ENCODE peak calls at places on chromosomes 12 and 14, in five cellular contexts. E, P, J, Y and D are unnamed samples.

GRCh38 chr12:118397693-118398440 is 21.5 kb downstream of the SUDS3 start:
- DNase-seq in E (no peak), P (no peak), J (no peak), Y (peak; percentile 62), D (no peak)

GRCh38 chr12:1398673-1399072 is 195.7 kb downstream of the FBXL14 start:
- DNase-seq in E (no peak), P (no peak), J (no peak), Y (no peak), D (no peak)

GRCh38 chr14:54772451-54772881 is 130.2 kb downstream of the GCH1 start:
- DNase-seq in E (no peak), P (peak; percentile 74), J (no peak), Y (no peak), D (no peak)

GRCh38 chr14:60922050-60922449 is 58.8 kb downstream of the TRMT5 start:
- DNase-seq in E (no peak), P (peak; percentile 68), J (no peak), Y (no peak), D (no peak)

GRCh38 chr12:47931187-47931586 is 26.4 kb upstream of the VDR start:
- DNase-seq in E (no peak), P (no peak), J (no peak), Y (no peak), D (no peak)

GRCh38 chr14:31205681-31206535 is 1.7 kb downstream of the HECTD1 start:
- DNase-seq in E (no peak), P (peak; percentile 75), J (no peak), Y (no peak), D (no peak)

GRCh38 chr12:118064608-118065007 is 3.6 kb upstream of the WSB2 start:
- DNase-seq in E (no peak), P (no peak), J (no peak), Y (no peak), D (no peak)

GRCh38 chr14:61489932-61490331 is 168.6 kb downstream of the PRKCH start:
- DNase-seq in E (peak; percentile 46), P (peak; percentile 41), J (peak; percentile 56), Y (peak; percentile 35), D (peak; percentile 66)

GRCh38 chr12:99521664-99522063 is 125.9 kb upstream of the GARIN6 start:
- DNase-seq in E (no peak), P (no peak), J (no peak), Y (no peak), D (peak; percentile 56)
- H3K4me1 ChIP-seq in E (no peaks in the 10 kb centered on the region), P (no peaks in the 10 kb centered on the region), J (no peaks in the 10 kb centered on the region), Y (no peaks in the 10 kb centered on the region), D (no peaks in the 10 kb centered on the region)

GRCh38 chr12:14239350-14239934 is 126.0 kb upstream of the ATF7IP start:
- DNase-seq in E (no peak), P (peak; percentile 60), J (peak; percentile 22), Y (peak; percentile 36), D (peak; percentile 67)
- TF ChIP-seq CTCF in E (no peak), P (peak; percentile 1), J (no peak), Y (peak; percentile 9), D (peak; percentile 18)

DNA sequence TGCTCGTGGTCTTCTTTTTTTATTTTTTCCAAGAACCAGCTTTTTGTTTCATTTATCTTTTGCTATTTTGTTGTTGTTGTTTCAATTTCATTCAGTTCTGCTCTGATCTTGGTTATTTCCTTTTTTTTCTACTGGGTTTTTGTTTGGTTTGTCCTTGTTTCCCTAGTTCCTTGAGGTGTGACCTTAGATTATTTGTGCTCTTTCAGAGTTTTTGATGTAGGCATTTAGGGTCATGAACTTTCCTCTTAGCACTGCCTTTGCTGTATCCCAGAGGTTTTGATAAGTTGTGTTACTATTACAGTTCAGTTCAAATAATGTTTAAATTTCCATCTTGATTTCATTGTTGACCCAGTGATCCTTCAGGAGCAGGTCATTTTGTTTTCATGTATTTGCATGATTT is 3.3 kb upstream of the SERPINA11 start:
- DNase-seq in E (no peak), P (no peak), J (no peak), Y (no peak), D (no peak)
- H3K9me3 ChIP-seq in E (peaks cover 37% of the 10 kb centered on the region), P (no peaks in the 10 kb centered on the region), J (peaks cover 7% of the 10 kb centered on the region), Y (no peaks in the 10 kb centered on the region), D (no peaks in the 10 kb centered on the region)

GRCh38 chr12:11667159-11667558 is 17.7 kb downstream of the ETV6 start:
- DNase-seq in E (no peak), P (no peak), J (no peak), Y (no peak), D (no peak)
- H3K4me1 ChIP-seq in E (peaks cover 90% of the 10 kb centered on the region), P (no peaks in the 10 kb centered on the region), J (peaks cover 63% of the 10 kb centered on the region), Y (peaks cover 13% of the 10 kb centered on the region), D (no peaks in the 10 kb centered on the region)

GRCh38 chr12:33876618-33877017 is 145.7 kb upstream of the ALG10 start:
- DNase-seq in E (no peak), P (no peak), J (no peak), Y (no peak), D (no peak)
- TF ChIP-seq CTCF in E (no peak), P (no peak), J (no peak), Y (no peak), D (peak; percentile 6)

GRCh38 chr12:38153737-38154061 is 162.9 kb upstream of the ALG10B start:
- DNase-seq in E (no peak), P (no peak), J (no peak), Y (no peak), D (no peak)

GRCh38 chr12:38155020-38155395 is 161.6 kb upstream of the ALG10B start:
- DNase-seq in E (no peak), P (no peak), J (no peak), Y (no peak), D (no peak)

GRCh38 chr12:38151991-38152700 is 164.4 kb upstream of the ALG10B start:
- DNase-seq in E (no peak), P (no peak), J (no peak), Y (no peak), D (no peak)

GRCh38 chr12:38154096-38155019 is 162.2 kb upstream of the ALG10B start:
- DNase-seq in E (no peak), P (no peak), J (no peak), Y (no peak), D (no peak)

DNA sequence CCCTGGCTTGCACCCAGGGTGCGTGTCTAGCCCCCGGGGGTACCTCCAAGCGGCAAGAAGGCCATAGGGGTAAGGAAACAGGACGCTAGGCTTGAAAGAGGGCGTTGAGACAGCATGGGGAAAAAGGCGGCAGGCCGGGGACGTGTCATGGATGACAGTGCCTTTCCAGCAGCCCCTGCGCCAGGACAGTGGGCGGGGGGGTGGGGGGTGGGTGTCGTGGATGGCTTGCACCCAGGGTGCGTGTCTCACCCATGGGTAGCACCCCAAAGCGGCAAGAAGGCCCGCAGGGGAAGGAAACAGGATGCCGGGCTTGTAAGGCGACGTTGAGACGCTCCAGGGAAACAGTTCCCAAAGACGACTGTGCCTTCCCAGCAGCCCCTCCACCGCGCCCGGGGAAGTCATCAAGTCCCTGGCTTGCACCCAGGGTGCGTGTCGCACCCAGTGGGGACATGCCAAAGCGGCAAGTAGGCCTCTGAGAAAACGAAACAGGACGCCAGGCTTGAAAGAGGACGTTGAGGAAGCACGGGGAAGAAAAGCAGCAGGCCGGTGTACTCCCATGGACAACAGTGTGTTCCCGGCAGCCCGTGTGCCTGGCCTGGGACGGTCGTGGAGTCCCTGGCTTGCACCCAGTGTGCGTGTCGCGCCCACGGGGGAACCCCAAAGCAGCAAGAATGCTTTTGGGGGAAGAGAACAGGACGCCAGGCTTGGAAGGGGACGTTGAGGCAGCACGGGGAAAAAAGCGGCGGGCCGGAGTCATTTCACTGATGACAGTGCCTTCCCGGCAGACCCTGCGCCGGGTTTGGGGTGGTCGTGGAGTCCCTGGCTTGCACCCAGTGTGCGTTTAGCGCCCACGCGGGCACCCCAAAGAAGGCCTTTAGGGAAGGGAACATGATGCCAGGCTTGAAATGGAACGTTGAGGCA is 163.5 kb upstream of the ALG10B start:
- DNase-seq in E (no peak), P (no peak), J (no peak), Y (no peak), D (no peak)
- H3K9me3 ChIP-seq in E (peaks cover under 1% of the 10 kb centered on the region), P (no peaks in the 10 kb centered on the region), J (no peaks in the 10 kb centered on the region), Y (no peaks in the 10 kb centered on the region), D (no peaks in the 10 kb centered on the region)